ENCODE peak calls at places on chromosomes 12 and 14, in four cellular contexts. One of them, this sample, is unnamed.
A peak's percentile ranks its signal among the peaks of the same experiment; 100 is the strongest.

GRCh38 chr14:69948311-69948710 is 69.1 kb downstream of the SMOC1 start:
- DNase-seq in WTC11: no peak
- DNase-seq in HepG2: no peak
- DNase-seq in GM12878: no peak
- DNase-seq in this sample: no peak

GRCh38 chr12:4734625-4735196 is 14.5 kb downstream of the GALNT8 start:
- DNase-seq in HepG2: no peak
- DNase-seq in WTC11: no peak
- DNase-seq in GM12878: no peak
- DNase-seq in this sample: no peak

GRCh38 chr12:4564819-4565218 is 2.8 kb downstream of the DYRK4 start:
- DNase-seq in GM12878: peak; percentile 20
- DNase-seq in HepG2: no peak
- DNase-seq in WTC11: no peak
- DNase-seq in this sample: no peak

GRCh38 chr12:24172031-24172772 is 222.7 kb upstream of the SOX5 start:
- DNase-seq in HepG2: no peak
- DNase-seq in WTC11: peak; percentile 49
- DNase-seq in GM12878: peak; percentile 71
- DNase-seq in this sample: no peak

GRCh38 chr14:29148221-29148620 is 381.6 kb downstream of the FOXG1 start:
- DNase-seq in WTC11: no peak
- DNase-seq in GM12878: no peak
- DNase-seq in HepG2: no peak
- DNase-seq in this sample: no peak

GRCh38 chr12:75996907-75997447 is 34.6 kb downstream of the PHLDA1 start:
- DNase-seq in HepG2: no peak
- DNase-seq in WTC11: no peak
- DNase-seq in GM12878: no peak
- DNase-seq in this sample: no peak

GRCh38 chr12:100794441-100795192 is at the start of gene ANO4:
- DNase-seq in HepG2: no peak
- DNase-seq in WTC11: peak; percentile 22
- DNase-seq in GM12878: no peak
- DNase-seq in this sample: no peak

GRCh38 chr12:89348894-89349669 is 3.2 kb downstream of the DUSP6 start:
- DNase-seq in WTC11: no peak
- DNase-seq in GM12878: no peak
- DNase-seq in HepG2: no peak
- DNase-seq in this sample: no peak

GRCh38 chr12:76586764-76587395 is 27.3 kb upstream of the OSBPL8 start:
- DNase-seq in GM12878: no peak
- DNase-seq in WTC11: no peak
- DNase-seq in HepG2: peak; percentile 28
- DNase-seq in this sample: peak; percentile 70

GRCh38 chr14:88128811-88129210 is 123.9 kb downstream of the GPR65 start:
- DNase-seq in WTC11: no peak
- DNase-seq in GM12878: no peak
- DNase-seq in HepG2: no peak
- DNase-seq in this sample: no peak

GRCh38 chr12:38949363-38949762 is 44.0 kb upstream of the CPNE8 start:
- DNase-seq in HepG2: peak; percentile 1
- DNase-seq in GM12878: no peak
- DNase-seq in WTC11: no peak
- DNase-seq in this sample: no peak

DNA sequence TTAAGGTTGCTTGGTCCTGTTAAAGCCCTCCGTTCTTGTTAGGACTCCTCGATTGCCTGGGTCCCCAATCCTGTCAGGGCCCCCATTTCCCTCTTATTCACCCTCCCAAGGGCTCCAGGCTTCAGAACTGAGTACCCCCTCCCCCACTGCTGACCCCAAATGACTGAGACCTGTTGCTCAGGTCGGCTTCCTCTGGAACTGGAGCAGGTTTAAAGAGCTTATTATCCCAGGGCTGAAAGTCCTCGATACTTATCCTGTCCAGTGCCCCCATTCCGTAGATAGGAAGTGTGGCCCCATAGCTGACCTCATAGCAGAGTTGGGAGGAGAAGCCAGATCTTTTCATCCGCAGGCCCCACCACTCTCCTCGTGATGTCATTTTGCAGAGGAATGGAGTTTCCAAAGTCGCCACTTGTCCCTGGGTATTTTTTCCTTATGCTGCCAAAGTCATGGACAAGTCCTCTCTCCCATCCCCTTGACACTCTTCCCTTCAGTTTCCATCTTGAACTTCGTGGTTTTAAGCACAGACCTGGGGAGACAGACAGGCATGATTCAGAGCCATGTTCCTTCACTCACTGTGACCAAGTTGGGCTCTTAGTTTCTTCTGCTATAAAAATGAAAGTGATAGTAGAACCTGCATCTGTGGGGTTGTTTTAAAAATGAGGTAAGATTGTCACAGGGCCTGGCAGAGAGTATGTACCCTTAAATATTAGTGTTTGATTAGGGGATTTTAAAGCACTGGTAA is 1.2 kb downstream of the USP30 start:
- DNase-seq in GM12878: peak; percentile 28
- DNase-seq in WTC11: no peak
- DNase-seq in HepG2: peak; percentile 49
- DNase-seq in this sample: peak; percentile 29
- TF ChIP-seq TCF7 in GM12878: no peak
- TF ChIP-seq TCF7 in WTC11: no peak
- TF ChIP-seq TCF7 in HepG2: no peak
- TF ChIP-seq TCF7 in this sample: no peak

DNA sequence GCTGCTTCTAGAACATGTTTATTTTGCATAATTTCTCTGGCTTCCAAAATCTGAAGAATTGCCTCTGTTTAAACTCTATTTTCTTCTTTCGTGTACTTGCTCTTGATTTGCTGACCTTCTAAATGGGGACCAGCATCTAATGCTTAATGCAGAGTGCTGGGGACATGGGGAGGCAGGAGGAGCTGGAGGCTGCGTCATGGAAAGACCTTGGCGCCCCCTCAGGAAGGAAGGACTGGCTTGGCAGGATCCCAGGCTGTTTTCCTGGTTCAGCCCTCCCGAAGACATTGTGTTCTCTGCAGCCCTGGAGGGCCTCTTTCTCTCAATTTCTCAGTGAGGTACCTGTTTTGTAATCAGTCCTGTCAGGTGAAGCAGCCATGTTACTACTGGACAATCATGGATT is 5.5 kb downstream of the PRKCH start:
- DNase-seq in GM12878: no peak
- DNase-seq in HepG2: no peak
- DNase-seq in WTC11: peak; percentile 38
- DNase-seq in this sample: no peak
- TF ChIP-seq TCF7 in GM12878: no peak
- TF ChIP-seq TCF7 in HepG2: no peak
- TF ChIP-seq TCF7 in WTC11: no peak
- TF ChIP-seq TCF7 in this sample: no peak

DNA sequence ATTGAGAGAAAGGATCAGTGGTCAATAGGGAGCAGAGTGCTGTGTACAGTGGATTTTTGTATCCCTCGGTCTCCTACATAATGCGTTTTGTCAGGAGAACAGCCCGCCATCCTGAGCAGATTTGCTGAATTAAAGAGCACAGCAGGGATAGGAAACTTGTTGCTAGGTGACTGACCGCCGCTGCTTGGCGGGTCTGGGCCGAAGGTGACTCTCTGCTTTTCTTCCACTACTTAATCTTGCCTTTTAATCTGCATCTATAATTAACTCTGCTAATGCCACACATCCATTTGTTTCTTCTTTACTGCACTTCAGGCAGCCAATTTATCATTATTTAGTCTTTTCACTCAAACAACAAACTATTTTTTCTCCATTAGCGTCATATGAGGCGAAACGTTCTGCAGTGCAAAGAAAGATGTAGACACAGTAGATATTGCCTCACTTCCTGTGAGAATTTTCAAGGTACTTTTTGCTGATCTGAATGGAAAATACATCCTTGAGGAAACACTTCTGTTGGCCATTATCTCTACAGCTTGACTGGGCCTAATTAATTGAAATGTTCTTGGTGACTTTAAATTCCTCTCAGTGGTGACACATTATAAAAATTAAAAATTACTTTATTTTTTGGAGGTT is 108.0 kb downstream of the PPM1A start:
- DNase-seq in WTC11: peak; percentile 41
- DNase-seq in GM12878: no peak
- DNase-seq in HepG2: no peak
- DNase-seq in this sample: no peak
- TF ChIP-seq TCF7 in WTC11: no peak
- TF ChIP-seq TCF7 in GM12878: no peak
- TF ChIP-seq TCF7 in HepG2: no peak
- TF ChIP-seq TCF7 in this sample: no peak

GRCh38 chr14:61556455-61556854 is 138.9 kb upstream of the HIF1A start:
- DNase-seq in GM12878: no peak
- DNase-seq in WTC11: no peak
- DNase-seq in HepG2: peak; percentile 50
- DNase-seq in this sample: no peak

GRCh38 chr14:61558271-61558670 is 137.0 kb upstream of the HIF1A start:
- DNase-seq in HepG2: no peak
- DNase-seq in GM12878: no peak
- DNase-seq in WTC11: no peak
- DNase-seq in this sample: no peak

GRCh38 chr14:61555056-61555838 is 140.1 kb upstream of the HIF1A start:
- DNase-seq in GM12878: no peak
- DNase-seq in WTC11: no peak
- DNase-seq in HepG2: no peak
- DNase-seq in this sample: no peak

GRCh38 chr14:61557854-61558253 is 137.5 kb upstream of the HIF1A start:
- DNase-seq in WTC11: no peak
- DNase-seq in HepG2: no peak
- DNase-seq in GM12878: no peak
- DNase-seq in this sample: no peak

GRCh38 chr14:61557262-61557661 is 138.1 kb upstream of the HIF1A start:
- DNase-seq in GM12878: no peak
- DNase-seq in WTC11: no peak
- DNase-seq in HepG2: no peak
- DNase-seq in this sample: no peak
- TF ChIP-seq TCF7 in GM12878: no peak
- TF ChIP-seq TCF7 in WTC11: no peak
- TF ChIP-seq TCF7 in HepG2: no peak
- TF ChIP-seq TCF7 in this sample: no peak

DNA sequence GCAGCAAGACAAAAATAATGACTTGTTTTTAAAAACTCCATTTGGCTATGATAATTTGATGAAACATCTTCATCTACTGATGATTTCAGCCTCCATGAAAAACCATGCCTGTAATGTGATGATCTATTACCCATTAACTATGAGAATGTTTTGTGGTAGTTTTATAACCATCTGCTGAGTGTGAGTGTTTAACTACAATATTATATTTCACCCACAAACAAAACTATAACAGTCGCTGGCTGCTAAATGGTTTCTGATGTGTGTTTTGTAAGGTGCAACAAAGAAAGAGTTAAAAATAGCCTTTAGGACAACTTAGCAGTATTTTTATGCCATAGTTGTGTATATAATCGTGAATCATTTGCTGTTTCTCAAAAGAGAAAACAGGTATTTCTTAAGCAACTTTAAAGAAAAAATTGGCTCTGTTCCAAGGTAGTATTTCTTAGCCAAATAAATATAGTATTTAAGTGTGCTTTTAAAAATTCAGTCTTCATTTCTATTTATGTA is 4.9 kb downstream of the PTHLH start:
- DNase-seq in GM12878: no peak
- DNase-seq in WTC11: no peak
- DNase-seq in HepG2: no peak
- DNase-seq in this sample: no peak
- TF ChIP-seq TCF7 in GM12878: no peak
- TF ChIP-seq TCF7 in WTC11: no peak
- TF ChIP-seq TCF7 in HepG2: no peak
- TF ChIP-seq TCF7 in this sample: no peak

GRCh38 chr14:89427426-89428162 is 10.6 kb upstream of the FOXN3 start:
- DNase-seq in WTC11: no peak
- DNase-seq in HepG2: no peak
- DNase-seq in GM12878: no peak
- DNase-seq in this sample: no peak

GRCh38 chr14:89428163-89428523 is 11.1 kb upstream of the FOXN3 start:
- DNase-seq in WTC11: no peak
- DNase-seq in GM12878: no peak
- DNase-seq in HepG2: no peak
- DNase-seq in this sample: no peak

GRCh38 chr14:89424241-89424640 is 7.2 kb upstream of the FOXN3 start:
- DNase-seq in HepG2: no peak
- DNase-seq in WTC11: no peak
- DNase-seq in GM12878: no peak
- DNase-seq in this sample: no peak

GRCh38 chr14:89428556-89429196 is 11.6 kb upstream of the FOXN3 start:
- DNase-seq in HepG2: no peak
- DNase-seq in GM12878: no peak
- DNase-seq in WTC11: no peak
- DNase-seq in this sample: no peak

DNA sequence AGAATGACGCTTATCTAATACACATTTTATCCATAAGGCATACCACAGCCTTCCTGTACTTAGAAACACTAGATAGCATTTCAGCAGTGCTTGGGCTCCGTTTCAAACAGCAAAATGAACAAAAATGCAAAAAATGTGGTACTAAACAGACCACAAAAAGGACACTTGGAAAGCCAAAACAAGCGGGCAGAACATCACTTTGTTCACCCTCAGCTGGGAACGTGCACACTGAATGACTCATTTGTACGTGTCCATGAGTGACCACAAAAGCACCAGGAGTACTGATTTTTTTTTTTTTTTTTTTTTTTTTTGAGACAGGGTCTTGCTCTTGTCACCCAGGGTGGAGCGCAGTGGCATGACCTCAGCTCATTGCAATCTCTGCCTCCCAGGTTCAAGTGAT is 8.9 kb upstream of the FOXN3 start:
- DNase-seq in WTC11: no peak
- DNase-seq in HepG2: peak; percentile 41
- DNase-seq in GM12878: peak; percentile 85
- DNase-seq in this sample: no peak
- TF ChIP-seq TCF7 in WTC11: no peak
- TF ChIP-seq TCF7 in HepG2: no peak
- TF ChIP-seq TCF7 in GM12878: peak; percentile 61
- TF ChIP-seq TCF7 in this sample: no peak

This sample was measured in K562.